ENCODE peak calls at places on chromosomes 7 and 10, in five cellular contexts. One of them, this sample, is unnamed.
A peak's percentile ranks its signal among the peaks of the same experiment; 100 is the strongest.

GRCh38 chr7:73428697-73429005 is 4.9 kb upstream of the FZD9 start:
- DNase-seq in adrenal gland: no peak
- DNase-seq in thoracic aorta: no peak
- DNase-seq in SK-N-SH: no peak
- DNase-seq in Peyer's patch: no peak
- DNase-seq in this sample: no peak

GRCh38 chr7:95628831-95629439 is 32.6 kb upstream of the PDK4 start:
- DNase-seq in Peyer's patch: no peak
- DNase-seq in adrenal gland: peak; percentile 28
- DNase-seq in SK-N-SH: no peak
- DNase-seq in thoracic aorta: no peak
- DNase-seq in this sample: no peak

GRCh38 chr10:70649526-70649925 is 22.8 kb upstream of the ADAMTS14 start:
- DNase-seq in SK-N-SH: no peak
- DNase-seq in thoracic aorta: no peak
- DNase-seq in Peyer's patch: no peak
- DNase-seq in adrenal gland: no peak
- DNase-seq in this sample: no peak

GRCh38 chr7:33043875-33044718 is 18.5 kb downstream of the NT5C3A start:
- DNase-seq in thoracic aorta: no peak
- DNase-seq in Peyer's patch: no peak
- DNase-seq in SK-N-SH: no peak
- DNase-seq in adrenal gland: no peak
- DNase-seq in this sample: no peak

GRCh38 chr10:52653510-52653909 is 119.1 kb downstream of the MBL2 start:
- DNase-seq in adrenal gland: no peak
- DNase-seq in Peyer's patch: no peak
- DNase-seq in SK-N-SH: peak; percentile 8
- DNase-seq in thoracic aorta: no peak
- DNase-seq in this sample: no peak

GRCh38 chr7:74599251-74599650 is 58.3 kb upstream of the GTF2I start:
- DNase-seq in thoracic aorta: no peak
- DNase-seq in Peyer's patch: no peak
- DNase-seq in adrenal gland: no peak
- DNase-seq in SK-N-SH: no peak
- DNase-seq in this sample: no peak

GRCh38 chr7:116998567-116998966 is 45.3 kb downstream of the ST7 start:
- DNase-seq in Peyer's patch: no peak
- DNase-seq in SK-N-SH: no peak
- DNase-seq in thoracic aorta: no peak
- DNase-seq in adrenal gland: no peak
- DNase-seq in this sample: no peak

GRCh38 chr7:37448637-37449331 is at the start of gene ELMO1:
- DNase-seq in thoracic aorta: peak; percentile 23
- DNase-seq in SK-N-SH: peak; percentile 94
- DNase-seq in Peyer's patch: peak; percentile 79
- DNase-seq in adrenal gland: peak; percentile 63
- DNase-seq in this sample: peak; percentile 60

GRCh38 chr7:140877249-140877524 is 47.5 kb downstream of the BRAF start:
- DNase-seq in adrenal gland: no peak
- DNase-seq in SK-N-SH: no peak
- DNase-seq in Peyer's patch: no peak
- DNase-seq in thoracic aorta: no peak
- DNase-seq in this sample: no peak

GRCh38 chr10:74058658-74059057 is 60.7 kb downstream of the VCL start:
- DNase-seq in SK-N-SH: no peak
- DNase-seq in Peyer's patch: no peak
- DNase-seq in thoracic aorta: no peak
- DNase-seq in adrenal gland: no peak
- DNase-seq in this sample: no peak

GRCh38 chr7:129825005-129825553 is 127.7 kb downstream of the UBE2H start:
- DNase-seq in adrenal gland: peak; percentile 45
- DNase-seq in thoracic aorta: no peak
- DNase-seq in Peyer's patch: peak; percentile 71
- DNase-seq in SK-N-SH: peak; percentile 95
- DNase-seq in this sample: peak; percentile 87

GRCh38 chr7:36021917-36022550 is 131.0 kb upstream of the EEPD1 start:
- DNase-seq in Peyer's patch: no peak
- DNase-seq in SK-N-SH: peak; percentile 38
- DNase-seq in thoracic aorta: no peak
- DNase-seq in adrenal gland: peak; percentile 62
- DNase-seq in this sample: no peak

GRCh38 chr7:71982847-71983246 is 429.3 kb downstream of the CALN1 start:
- DNase-seq in Peyer's patch: no peak
- DNase-seq in SK-N-SH: no peak
- DNase-seq in adrenal gland: no peak
- DNase-seq in thoracic aorta: no peak
- DNase-seq in this sample: no peak
- H3K27me3 ChIP-seq in Peyer's patch: no peaks in the 10 kb centered on the region
- H3K27me3 ChIP-seq in SK-N-SH: no peaks in the 10 kb centered on the region
- H3K27me3 ChIP-seq in adrenal gland: no peaks in the 10 kb centered on the region
- H3K27me3 ChIP-seq in thoracic aorta: no peaks in the 10 kb centered on the region
- H3K27me3 ChIP-seq in this sample: no peaks in the 10 kb centered on the region

GRCh38 chr7:27243340-27244163 is 950 bp downstream of the EVX1 start:
- DNase-seq in thoracic aorta: no peak
- DNase-seq in Peyer's patch: no peak
- DNase-seq in SK-N-SH: no peak
- DNase-seq in adrenal gland: no peak
- DNase-seq in this sample: no peak

GRCh38 chr7:27244488-27245123 is 2.0 kb downstream of the EVX1 start:
- DNase-seq in Peyer's patch: no peak
- DNase-seq in SK-N-SH: no peak
- DNase-seq in thoracic aorta: no peak
- DNase-seq in adrenal gland: no peak
- DNase-seq in this sample: no peak

GRCh38 chr7:27241189-27242045 is 1.2 kb upstream of the EVX1 start:
- DNase-seq in thoracic aorta: no peak
- DNase-seq in SK-N-SH: no peak
- DNase-seq in adrenal gland: no peak
- DNase-seq in Peyer's patch: no peak
- DNase-seq in this sample: no peak

GRCh38 chr7:27242046-27242579 is 489 bp upstream of the EVX1 start:
- DNase-seq in thoracic aorta: no peak
- DNase-seq in SK-N-SH: no peak
- DNase-seq in Peyer's patch: no peak
- DNase-seq in adrenal gland: no peak
- DNase-seq in this sample: no peak

GRCh38 chr7:27242580-27243339 is at the start of gene EVX1:
- DNase-seq in adrenal gland: no peak
- DNase-seq in SK-N-SH: no peak
- DNase-seq in thoracic aorta: no peak
- DNase-seq in Peyer's patch: no peak
- DNase-seq in this sample: no peak
- H3K27me3 ChIP-seq in adrenal gland: peaks cover 92% of the 10 kb centered on the region
- H3K27me3 ChIP-seq in SK-N-SH: peaks cover 100% of the 10 kb centered on the region
- H3K27me3 ChIP-seq in thoracic aorta: peaks cover 47% of the 10 kb centered on the region
- H3K27me3 ChIP-seq in Peyer's patch: peaks cover 4% of the 10 kb centered on the region
- H3K27me3 ChIP-seq in this sample: peaks cover 53% of the 10 kb centered on the region

GRCh38 chr10:62019013-62019684 is 117.7 kb downstream of the ARID5B start:
- DNase-seq in Peyer's patch: no peak
- DNase-seq in adrenal gland: no peak
- DNase-seq in SK-N-SH: no peak
- DNase-seq in thoracic aorta: no peak
- DNase-seq in this sample: no peak
- H3K27me3 ChIP-seq in Peyer's patch: no peaks in the 10 kb centered on the region
- H3K27me3 ChIP-seq in adrenal gland: no peaks in the 10 kb centered on the region
- H3K27me3 ChIP-seq in SK-N-SH: no peaks in the 10 kb centered on the region
- H3K27me3 ChIP-seq in thoracic aorta: no peaks in the 10 kb centered on the region
- H3K27me3 ChIP-seq in this sample: no peaks in the 10 kb centered on the region

DNA sequence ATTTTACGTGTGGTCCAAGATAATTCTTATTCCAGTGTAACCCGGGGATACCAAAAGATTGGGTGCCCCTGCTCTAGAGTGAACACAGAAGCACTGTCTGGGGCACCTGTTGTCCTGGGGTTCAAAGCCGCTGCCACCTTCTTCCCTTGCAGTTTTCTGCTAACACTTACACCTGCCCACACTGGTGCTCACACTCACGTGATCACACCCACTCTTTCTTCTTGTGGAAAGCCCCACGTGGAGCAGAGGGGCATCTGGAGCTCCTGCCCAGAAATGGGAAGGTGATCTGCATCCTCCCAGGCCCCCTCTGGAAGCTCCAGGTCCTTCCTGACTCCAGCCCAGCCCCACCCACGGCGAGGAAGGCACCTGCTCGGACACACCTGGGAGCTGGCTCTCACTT is 42.9 kb downstream of the PTPRN2 start:
- DNase-seq in thoracic aorta: no peak
- DNase-seq in SK-N-SH: no peak
- DNase-seq in Peyer's patch: no peak
- DNase-seq in adrenal gland: no peak
- DNase-seq in this sample: no peak
- H3K27me3 ChIP-seq in thoracic aorta: no peaks in the 10 kb centered on the region
- H3K27me3 ChIP-seq in SK-N-SH: no peaks in the 10 kb centered on the region
- H3K27me3 ChIP-seq in Peyer's patch: no peaks in the 10 kb centered on the region
- H3K27me3 ChIP-seq in adrenal gland: no peaks in the 10 kb centered on the region
- H3K27me3 ChIP-seq in this sample: no peaks in the 10 kb centered on the region

GRCh38 chr7:131911112-131911511 is 354.7 kb upstream of the PODXL start:
- DNase-seq in Peyer's patch: no peak
- DNase-seq in SK-N-SH: no peak
- DNase-seq in adrenal gland: no peak
- DNase-seq in thoracic aorta: no peak
- DNase-seq in this sample: no peak
- H3K27me3 ChIP-seq in Peyer's patch: no peaks in the 10 kb centered on the region
- H3K27me3 ChIP-seq in SK-N-SH: no peaks in the 10 kb centered on the region
- H3K27me3 ChIP-seq in adrenal gland: peaks cover 16% of the 10 kb centered on the region
- H3K27me3 ChIP-seq in thoracic aorta: no peaks in the 10 kb centered on the region
- H3K27me3 ChIP-seq in this sample: peaks cover 55% of the 10 kb centered on the region

GRCh38 chr7:27096756-27097514 is 1.1 kb upstream of the HOXA1 start:
- DNase-seq in SK-N-SH: no peak
- DNase-seq in thoracic aorta: no peak
- DNase-seq in Peyer's patch: peak; percentile 69
- DNase-seq in adrenal gland: peak; percentile 58
- DNase-seq in this sample: no peak

GRCh38 chr7:27099224-27099838 is 3.2 kb downstream of the HOXA2 start:
- DNase-seq in adrenal gland: no peak
- DNase-seq in Peyer's patch: no peak
- DNase-seq in SK-N-SH: no peak
- DNase-seq in thoracic aorta: no peak
- DNase-seq in this sample: no peak

GRCh38 chr7:27095897-27096755 is at the start of gene HOXA1:
- DNase-seq in Peyer's patch: peak; percentile 92
- DNase-seq in SK-N-SH: no peak
- DNase-seq in thoracic aorta: no peak
- DNase-seq in adrenal gland: peak; percentile 89
- DNase-seq in this sample: peak; percentile 89

GRCh38 chr7:27098493-27099223 is 2.9 kb upstream of the HOXA1 start:
- DNase-seq in adrenal gland: peak; percentile 83
- DNase-seq in Peyer's patch: peak; percentile 74
- DNase-seq in SK-N-SH: no peak
- DNase-seq in thoracic aorta: no peak
- DNase-seq in this sample: no peak

GRCh38 chr7:27097686-27098492 is 2.1 kb upstream of the HOXA1 start:
- DNase-seq in thoracic aorta: no peak
- DNase-seq in Peyer's patch: peak; percentile 61
- DNase-seq in SK-N-SH: no peak
- DNase-seq in adrenal gland: no peak
- DNase-seq in this sample: no peak
- H3K27me3 ChIP-seq in thoracic aorta: no peaks in the 10 kb centered on the region
- H3K27me3 ChIP-seq in Peyer's patch: no peaks in the 10 kb centered on the region
- H3K27me3 ChIP-seq in SK-N-SH: peaks cover 97% of the 10 kb centered on the region
- H3K27me3 ChIP-seq in adrenal gland: no peaks in the 10 kb centered on the region
- H3K27me3 ChIP-seq in this sample: no peaks in the 10 kb centered on the region

GRCh38 chr7:115229401-115230083 is 307.6 kb downstream of the MDFIC start:
- DNase-seq in thoracic aorta: no peak
- DNase-seq in adrenal gland: no peak
- DNase-seq in Peyer's patch: no peak
- DNase-seq in SK-N-SH: no peak
- DNase-seq in this sample: no peak
- H3K27me3 ChIP-seq in thoracic aorta: no peaks in the 10 kb centered on the region
- H3K27me3 ChIP-seq in adrenal gland: no peaks in the 10 kb centered on the region
- H3K27me3 ChIP-seq in Peyer's patch: no peaks in the 10 kb centered on the region
- H3K27me3 ChIP-seq in SK-N-SH: no peaks in the 10 kb centered on the region
- H3K27me3 ChIP-seq in this sample: no peaks in the 10 kb centered on the region

GRCh38 chr7:101510297-101510696 is 118.8 kb downstream of the MYL10 start:
- DNase-seq in SK-N-SH: no peak
- DNase-seq in thoracic aorta: no peak
- DNase-seq in adrenal gland: no peak
- DNase-seq in Peyer's patch: no peak
- DNase-seq in this sample: no peak

GRCh38 chr7:101506531-101506930 is 122.6 kb downstream of the MYL10 start:
- DNase-seq in thoracic aorta: no peak
- DNase-seq in Peyer's patch: no peak
- DNase-seq in adrenal gland: no peak
- DNase-seq in SK-N-SH: no peak
- DNase-seq in this sample: no peak

GRCh38 chr7:101511965-101512364 is 117.1 kb downstream of the MYL10 start:
- DNase-seq in thoracic aorta: no peak
- DNase-seq in adrenal gland: no peak
- DNase-seq in Peyer's patch: no peak
- DNase-seq in SK-N-SH: no peak
- DNase-seq in this sample: no peak

GRCh38 chr7:101507791-101508252 is 121.3 kb downstream of the MYL10 start:
- DNase-seq in thoracic aorta: no peak
- DNase-seq in SK-N-SH: peak; percentile 86
- DNase-seq in Peyer's patch: no peak
- DNase-seq in adrenal gland: peak; percentile 31
- DNase-seq in this sample: no peak

DNA sequence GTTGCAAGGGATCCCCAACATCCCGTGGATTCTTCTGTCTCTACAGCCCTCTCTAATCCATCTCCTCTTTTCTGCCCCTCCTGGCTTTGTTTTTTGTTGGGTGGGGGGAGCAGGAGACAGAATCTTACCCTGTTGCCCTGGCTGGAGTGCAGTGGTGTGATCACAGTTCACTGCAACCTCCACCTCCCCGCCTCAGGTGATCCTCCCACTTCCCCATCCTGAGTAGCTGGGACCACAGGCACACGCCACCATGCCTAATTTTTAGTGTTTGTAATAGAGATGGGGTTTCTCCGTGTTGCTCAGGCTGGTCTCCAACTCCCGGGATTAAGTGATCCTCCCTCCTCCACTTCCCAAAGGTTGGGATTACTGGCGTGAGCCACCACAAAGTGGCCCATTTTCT is 121.8 kb downstream of the MYL10 start:
- DNase-seq in Peyer's patch: no peak
- DNase-seq in thoracic aorta: no peak
- DNase-seq in SK-N-SH: no peak
- DNase-seq in adrenal gland: no peak
- DNase-seq in this sample: no peak
- H3K27me3 ChIP-seq in Peyer's patch: no peaks in the 10 kb centered on the region
- H3K27me3 ChIP-seq in thoracic aorta: no peaks in the 10 kb centered on the region
- H3K27me3 ChIP-seq in SK-N-SH: peaks cover 27% of the 10 kb centered on the region
- H3K27me3 ChIP-seq in adrenal gland: no peaks in the 10 kb centered on the region
- H3K27me3 ChIP-seq in this sample: no peaks in the 10 kb centered on the region